ENCODE peak calls at places on chromosomes 1 and 21, in seven cellular contexts. One of them, this sample, is unnamed.
A peak's percentile ranks its signal among the peaks of the same experiment; 100 is the strongest.

GRCh38 chr1:37811027-37811655 is 3.1 kb upstream of the YRDC start:
- DNase-seq in keratinocyte: no peak
- DNase-seq in CD8-positive, alpha-beta T cell: peak; percentile 68
- DNase-seq in upper lobe of right lung: peak; percentile 82
- DNase-seq in neuronal stem cell: peak; percentile 69
- DNase-seq in Karpas-422: peak; percentile 94
- DNase-seq in right atrium auricular region: peak; percentile 69
- DNase-seq in this sample: no peak

GRCh38 chr1:234619071-234619480 is 9.1 kb upstream of the IRF2BP2 start:
- DNase-seq in upper lobe of right lung: no peak
- DNase-seq in Karpas-422: no peak
- DNase-seq in right atrium auricular region: no peak
- DNase-seq in neuronal stem cell: no peak
- DNase-seq in CD8-positive, alpha-beta T cell: no peak
- DNase-seq in keratinocyte: no peak
- DNase-seq in this sample: no peak

GRCh38 chr1:50968884-50969610 is 998 bp upstream of the CDKN2C start:
- DNase-seq in Karpas-422: peak; percentile 70
- DNase-seq in keratinocyte: no peak
- DNase-seq in right atrium auricular region: no peak
- DNase-seq in CD8-positive, alpha-beta T cell: peak; percentile 53
- DNase-seq in upper lobe of right lung: peak; percentile 79
- DNase-seq in neuronal stem cell: no peak
- DNase-seq in this sample: peak; percentile 79

GRCh38 chr1:110255388-110255787 is 45.3 kb downstream of the KCNC4 start:
- DNase-seq in CD8-positive, alpha-beta T cell: no peak
- DNase-seq in Karpas-422: peak; percentile 56
- DNase-seq in neuronal stem cell: peak; percentile 37
- DNase-seq in upper lobe of right lung: no peak
- DNase-seq in right atrium auricular region: no peak
- DNase-seq in keratinocyte: no peak
- DNase-seq in this sample: no peak

GRCh38 chr1:205360166-205360565 is 3.4 kb upstream of the KLHDC8A start:
- DNase-seq in keratinocyte: no peak
- DNase-seq in right atrium auricular region: no peak
- DNase-seq in Karpas-422: no peak
- DNase-seq in upper lobe of right lung: peak; percentile 25
- DNase-seq in CD8-positive, alpha-beta T cell: no peak
- DNase-seq in neuronal stem cell: peak; percentile 73
- DNase-seq in this sample: no peak

GRCh38 chr21:29638138-29638537 is 301.7 kb downstream of the GRIK1 start:
- DNase-seq in upper lobe of right lung: no peak
- DNase-seq in neuronal stem cell: no peak
- DNase-seq in CD8-positive, alpha-beta T cell: no peak
- DNase-seq in Karpas-422: peak; percentile 65
- DNase-seq in right atrium auricular region: no peak
- DNase-seq in keratinocyte: no peak
- DNase-seq in this sample: no peak

GRCh38 chr1:7940745-7941436 is at the start of gene TNFRSF9:
- DNase-seq in upper lobe of right lung: peak; percentile 68
- DNase-seq in keratinocyte: no peak
- DNase-seq in right atrium auricular region: no peak
- DNase-seq in CD8-positive, alpha-beta T cell: no peak
- DNase-seq in Karpas-422: no peak
- DNase-seq in neuronal stem cell: no peak
- DNase-seq in this sample: no peak

GRCh38 chr21:30831194-30831765 is 1.7 kb upstream of the KRTAP7-1 start:
- DNase-seq in neuronal stem cell: peak; percentile 8
- DNase-seq in CD8-positive, alpha-beta T cell: peak; percentile 50
- DNase-seq in upper lobe of right lung: no peak
- DNase-seq in Karpas-422: peak; percentile 77
- DNase-seq in keratinocyte: no peak
- DNase-seq in right atrium auricular region: no peak
- DNase-seq in this sample: no peak

GRCh38 chr1:154237435-154237834 is 16.7 kb downstream of the UBAP2L start:
- DNase-seq in right atrium auricular region: no peak
- DNase-seq in neuronal stem cell: no peak
- DNase-seq in keratinocyte: no peak
- DNase-seq in upper lobe of right lung: no peak
- DNase-seq in Karpas-422: no peak
- DNase-seq in CD8-positive, alpha-beta T cell: no peak
- DNase-seq in this sample: no peak

GRCh38 chr1:27405074-27405473 is 12.7 kb downstream of the GPR3 start:
- DNase-seq in right atrium auricular region: no peak
- DNase-seq in upper lobe of right lung: no peak
- DNase-seq in CD8-positive, alpha-beta T cell: no peak
- DNase-seq in Karpas-422: no peak
- DNase-seq in neuronal stem cell: no peak
- DNase-seq in keratinocyte: peak; percentile 58
- DNase-seq in this sample: no peak

GRCh38 chr1:158071106-158071505 is 77.7 kb downstream of the KIRREL1 start:
- DNase-seq in neuronal stem cell: no peak
- DNase-seq in keratinocyte: no peak
- DNase-seq in CD8-positive, alpha-beta T cell: no peak
- DNase-seq in right atrium auricular region: no peak
- DNase-seq in upper lobe of right lung: peak; percentile 23
- DNase-seq in Karpas-422: no peak
- DNase-seq in this sample: no peak

GRCh38 chr1:244137725-244138124 is 86.6 kb downstream of the ZBTB18 start:
- DNase-seq in right atrium auricular region: no peak
- DNase-seq in Karpas-422: no peak
- DNase-seq in neuronal stem cell: no peak
- DNase-seq in CD8-positive, alpha-beta T cell: no peak
- DNase-seq in keratinocyte: no peak
- DNase-seq in upper lobe of right lung: no peak
- DNase-seq in this sample: no peak

GRCh38 chr1:152543808-152544207 is 22.8 kb downstream of the LCE3E start:
- DNase-seq in CD8-positive, alpha-beta T cell: no peak
- DNase-seq in keratinocyte: no peak
- DNase-seq in Karpas-422: peak; percentile 67
- DNase-seq in neuronal stem cell: no peak
- DNase-seq in upper lobe of right lung: no peak
- DNase-seq in right atrium auricular region: no peak
- DNase-seq in this sample: no peak

GRCh38 chr21:45322960-45323461 is 35.3 kb upstream of the POFUT2 start:
- DNase-seq in CD8-positive, alpha-beta T cell: peak; percentile 56
- DNase-seq in right atrium auricular region: no peak
- DNase-seq in keratinocyte: no peak
- DNase-seq in Karpas-422: no peak
- DNase-seq in neuronal stem cell: no peak
- DNase-seq in upper lobe of right lung: peak; percentile 66
- DNase-seq in this sample: peak; percentile 93

GRCh38 chr1:234704106-234704887 is 94.3 kb upstream of the IRF2BP2 start:
- DNase-seq in right atrium auricular region: no peak
- DNase-seq in keratinocyte: no peak
- DNase-seq in upper lobe of right lung: no peak
- DNase-seq in neuronal stem cell: no peak
- DNase-seq in CD8-positive, alpha-beta T cell: no peak
- DNase-seq in Karpas-422: no peak
- DNase-seq in this sample: no peak

GRCh38 chr1:90713741-90714509 is 3.2 kb downstream of the BARHL2 start:
- DNase-seq in keratinocyte: no peak
- DNase-seq in neuronal stem cell: no peak
- DNase-seq in CD8-positive, alpha-beta T cell: no peak
- DNase-seq in upper lobe of right lung: no peak
- DNase-seq in Karpas-422: peak; percentile 14
- DNase-seq in right atrium auricular region: no peak
- DNase-seq in this sample: no peak

GRCh38 chr1:56457767-56458375 is 121.5 kb downstream of the PLPP3 start:
- DNase-seq in keratinocyte: no peak
- DNase-seq in upper lobe of right lung: no peak
- DNase-seq in right atrium auricular region: no peak
- DNase-seq in neuronal stem cell: no peak
- DNase-seq in Karpas-422: no peak
- DNase-seq in CD8-positive, alpha-beta T cell: no peak
- DNase-seq in this sample: no peak

GRCh38 chr1:217554849-217555248 is 76.0 kb downstream of the GPATCH2 start:
- DNase-seq in Karpas-422: no peak
- DNase-seq in neuronal stem cell: no peak
- DNase-seq in CD8-positive, alpha-beta T cell: no peak
- DNase-seq in right atrium auricular region: no peak
- DNase-seq in keratinocyte: no peak
- DNase-seq in upper lobe of right lung: no peak
- DNase-seq in this sample: no peak

GRCh38 chr1:228268891-228269285 is 61.0 kb downstream of the OBSCN start:
- DNase-seq in Karpas-422: no peak
- DNase-seq in upper lobe of right lung: no peak
- DNase-seq in CD8-positive, alpha-beta T cell: peak; percentile 31
- DNase-seq in keratinocyte: no peak
- DNase-seq in right atrium auricular region: no peak
- DNase-seq in neuronal stem cell: no peak
- DNase-seq in this sample: peak; percentile 53

GRCh38 chr1:50422946-50423669 is at the start of gene DMRTA2:
- DNase-seq in keratinocyte: no peak
- DNase-seq in neuronal stem cell: peak; percentile 84
- DNase-seq in right atrium auricular region: no peak
- DNase-seq in CD8-positive, alpha-beta T cell: no peak
- DNase-seq in Karpas-422: no peak
- DNase-seq in upper lobe of right lung: no peak
- DNase-seq in this sample: no peak

GRCh38 chr21:25456672-25457071 is 150.6 kb downstream of the MRPL39 start:
- DNase-seq in upper lobe of right lung: no peak
- DNase-seq in right atrium auricular region: no peak
- DNase-seq in Karpas-422: no peak
- DNase-seq in neuronal stem cell: no peak
- DNase-seq in CD8-positive, alpha-beta T cell: no peak
- DNase-seq in keratinocyte: no peak
- DNase-seq in this sample: no peak
- H3K4me3 ChIP-seq in upper lobe of right lung: no peak overlapping the region
- H3K4me3 ChIP-seq in right atrium auricular region: no peak overlapping the region
- H3K4me3 ChIP-seq in Karpas-422: no peak overlapping the region
- H3K4me3 ChIP-seq in neuronal stem cell: no peak overlapping the region
- H3K4me3 ChIP-seq in CD8-positive, alpha-beta T cell: peak overlapping the region; percentile 20
- H3K4me3 ChIP-seq in keratinocyte: no peak overlapping the region
- H3K4me3 ChIP-seq in this sample: no peak overlapping the region

GRCh38 chr1:47578862-47579419 is 141.1 kb downstream of the FOXD2 start:
- DNase-seq in right atrium auricular region: no peak
- DNase-seq in CD8-positive, alpha-beta T cell: no peak
- DNase-seq in neuronal stem cell: no peak
- DNase-seq in Karpas-422: no peak
- DNase-seq in upper lobe of right lung: no peak
- DNase-seq in keratinocyte: no peak
- DNase-seq in this sample: peak; percentile 61
- H3K27ac ChIP-seq in right atrium auricular region: no peak overlapping the region
- H3K27ac ChIP-seq in CD8-positive, alpha-beta T cell: no peak overlapping the region
- H3K27ac ChIP-seq in neuronal stem cell: no peak overlapping the region
- H3K27ac ChIP-seq in Karpas-422: no peak overlapping the region
- H3K27ac ChIP-seq in upper lobe of right lung: no peak overlapping the region
- H3K27ac ChIP-seq in keratinocyte: no peak overlapping the region
- H3K27ac ChIP-seq in this sample: no peak overlapping the region

GRCh38 chr1:87249803-87250202 is 78.9 kb upstream of the LMO4 start:
- DNase-seq in Karpas-422: no peak
- DNase-seq in CD8-positive, alpha-beta T cell: no peak
- DNase-seq in right atrium auricular region: no peak
- DNase-seq in upper lobe of right lung: no peak
- DNase-seq in neuronal stem cell: no peak
- DNase-seq in keratinocyte: peak; percentile 35
- DNase-seq in this sample: no peak

GRCh38 chr1:87252406-87252805 is 76.3 kb upstream of the LMO4 start:
- DNase-seq in right atrium auricular region: no peak
- DNase-seq in Karpas-422: no peak
- DNase-seq in upper lobe of right lung: no peak
- DNase-seq in CD8-positive, alpha-beta T cell: no peak
- DNase-seq in neuronal stem cell: no peak
- DNase-seq in keratinocyte: no peak
- DNase-seq in this sample: no peak

GRCh38 chr1:87246436-87246835 is 82.2 kb upstream of the LMO4 start:
- DNase-seq in upper lobe of right lung: no peak
- DNase-seq in CD8-positive, alpha-beta T cell: no peak
- DNase-seq in Karpas-422: no peak
- DNase-seq in neuronal stem cell: no peak
- DNase-seq in right atrium auricular region: no peak
- DNase-seq in keratinocyte: no peak
- DNase-seq in this sample: no peak

DNA sequence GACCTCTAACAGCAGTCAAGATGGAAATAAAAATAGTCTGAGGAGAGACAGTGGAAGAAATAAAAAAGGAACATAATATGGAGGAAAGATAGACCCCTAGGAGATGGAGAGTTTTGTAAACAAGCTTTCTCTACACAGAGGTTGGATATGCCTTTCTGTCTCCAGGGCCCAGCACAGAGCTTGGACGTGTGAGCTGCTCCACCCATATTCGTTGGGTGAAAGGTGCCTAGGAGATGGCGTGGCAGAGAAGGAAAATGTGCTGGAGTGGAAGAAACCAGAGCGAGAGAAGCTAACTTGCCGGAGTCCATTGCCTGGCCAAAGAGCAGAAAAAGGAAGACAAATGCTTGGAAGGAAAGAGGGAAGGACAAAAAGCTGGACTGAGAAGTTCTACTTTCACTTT is 78.3 kb upstream of the LMO4 start:
- DNase-seq in upper lobe of right lung: no peak
- DNase-seq in right atrium auricular region: no peak
- DNase-seq in CD8-positive, alpha-beta T cell: no peak
- DNase-seq in Karpas-422: no peak
- DNase-seq in keratinocyte: no peak
- DNase-seq in neuronal stem cell: no peak
- DNase-seq in this sample: no peak
- H3K4me3 ChIP-seq in upper lobe of right lung: no peak overlapping the region
- H3K4me3 ChIP-seq in right atrium auricular region: no peak overlapping the region
- H3K4me3 ChIP-seq in CD8-positive, alpha-beta T cell: no peak overlapping the region
- H3K4me3 ChIP-seq in Karpas-422: no peak overlapping the region
- H3K4me3 ChIP-seq in keratinocyte: no peak overlapping the region
- H3K4me3 ChIP-seq in neuronal stem cell: no peak overlapping the region
- H3K4me3 ChIP-seq in this sample: no peak overlapping the region

GRCh38 chr1:115951552-115951951 is 24.8 kb upstream of the SLC22A15 start:
- DNase-seq in neuronal stem cell: no peak
- DNase-seq in CD8-positive, alpha-beta T cell: no peak
- DNase-seq in upper lobe of right lung: no peak
- DNase-seq in keratinocyte: no peak
- DNase-seq in Karpas-422: no peak
- DNase-seq in right atrium auricular region: no peak
- DNase-seq in this sample: no peak

GRCh38 chr1:115955228-115955627 is 21.1 kb upstream of the SLC22A15 start:
- DNase-seq in keratinocyte: no peak
- DNase-seq in upper lobe of right lung: no peak
- DNase-seq in neuronal stem cell: no peak
- DNase-seq in Karpas-422: no peak
- DNase-seq in right atrium auricular region: no peak
- DNase-seq in CD8-positive, alpha-beta T cell: no peak
- DNase-seq in this sample: no peak

GRCh38 chr1:115952547-115952946 is 23.8 kb upstream of the SLC22A15 start:
- DNase-seq in right atrium auricular region: no peak
- DNase-seq in neuronal stem cell: no peak
- DNase-seq in CD8-positive, alpha-beta T cell: no peak
- DNase-seq in keratinocyte: no peak
- DNase-seq in Karpas-422: no peak
- DNase-seq in upper lobe of right lung: no peak
- DNase-seq in this sample: no peak

GRCh38 chr1:115953180-115953579 is 23.1 kb upstream of the SLC22A15 start:
- DNase-seq in neuronal stem cell: no peak
- DNase-seq in CD8-positive, alpha-beta T cell: no peak
- DNase-seq in upper lobe of right lung: no peak
- DNase-seq in Karpas-422: no peak
- DNase-seq in keratinocyte: no peak
- DNase-seq in right atrium auricular region: no peak
- DNase-seq in this sample: no peak

DNA sequence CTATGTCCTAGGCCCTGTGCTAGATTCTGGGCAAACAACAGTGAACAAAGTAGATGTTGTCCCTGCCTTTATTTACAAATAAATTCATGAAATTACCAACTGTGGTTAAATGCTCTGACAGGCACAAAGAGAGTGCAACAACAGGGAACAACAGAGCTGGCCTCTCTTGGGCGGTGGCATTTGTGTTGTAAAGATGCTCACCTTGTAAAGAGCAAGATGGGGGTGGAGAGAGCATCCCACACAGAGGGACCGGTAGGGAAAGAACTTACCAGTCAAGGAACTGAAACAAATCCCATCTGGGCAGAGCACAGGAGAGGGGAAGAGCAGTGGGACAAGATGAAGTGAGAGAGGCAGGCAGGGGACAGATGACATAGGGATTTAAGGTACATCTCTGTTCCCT is 21.6 kb upstream of the SLC22A15 start:
- DNase-seq in upper lobe of right lung: no peak
- DNase-seq in CD8-positive, alpha-beta T cell: no peak
- DNase-seq in keratinocyte: no peak
- DNase-seq in neuronal stem cell: no peak
- DNase-seq in right atrium auricular region: no peak
- DNase-seq in Karpas-422: no peak
- DNase-seq in this sample: no peak
- H3K27ac ChIP-seq in upper lobe of right lung: no peak overlapping the region
- H3K27ac ChIP-seq in CD8-positive, alpha-beta T cell: no peak overlapping the region
- H3K27ac ChIP-seq in keratinocyte: no peak overlapping the region
- H3K27ac ChIP-seq in neuronal stem cell: no peak overlapping the region
- H3K27ac ChIP-seq in right atrium auricular region: no peak overlapping the region
- H3K27ac ChIP-seq in Karpas-422: no peak overlapping the region
- H3K27ac ChIP-seq in this sample: no peak overlapping the region